ENCODE peak calls at places on chromosomes 12 and 14, in four cellular contexts. H is K562, D is esophagus squamous epithelium, S is ovary. L is an unnamed sample.

GRCh38 chr12:65306603-65307501 is 28.4 kb downstream of the MSRB3 start:
- DNase-seq in D (no peak), S (no peak), H (no peak), L (no peak)

GRCh38 chr14:34283590-34283989 is 178.4 kb downstream of the SPTSSA start:
- DNase-seq in H (no peak), D (no peak), S (no peak), L (no peak)

GRCh38 chr12:100234591-100235304 is 32.1 kb downstream of the DEPDC4 start:
- DNase-seq in S (no peak), H (peak; percentile 20), D (no peak), L (no peak)

GRCh38 chr12:44076892-44077291 is 241.0 kb downstream of the TMEM117 start:
- DNase-seq in H (no peak), S (no peak), D (no peak), L (no peak)

GRCh38 chr12:116213014-116213413 is 64.5 kb downstream of the MED13L start:
- DNase-seq in D (no peak), H (no peak), S (no peak), L (no peak)

GRCh38 chr12:68675098-68675842 is 11.5 kb upstream of the NUP107 start:
- DNase-seq in S (no peak), D (no peak), H (peak; percentile 17), L (no peak)

GRCh38 chr12:121822393-121823100 is 18.7 kb downstream of the SETD1B start:
- DNase-seq in D (no peak), H (no peak), S (no peak), L (no peak)

GRCh38 chr12:130920711-130921381 is 32.9 kb upstream of the ADGRD1 start:
- DNase-seq in H (no peak), D (no peak), S (peak; percentile 53), L (no peak)

GRCh38 chr12:96197503-96198272 is 3.5 kb downstream of the ELK3 start:
- DNase-seq in H (no peak), S (no peak), D (no peak), L (no peak)

GRCh38 chr12:89016970-89017778 is 335.1 kb downstream of the DUSP6 start:
- DNase-seq in D (no peak), S (peak; percentile 12), H (no peak), L (no peak)

GRCh38 chr12:12467222-12467621 is 95.4 kb downstream of the DUSP16 start:
- DNase-seq in H (no peak), S (no peak), D (no peak), L (no peak)

GRCh38 chr14:95052016-95052585 is 105.2 kb downstream of the DICER1 start:
- DNase-seq in H (no peak), D (no peak), S (no peak), L (no peak)

GRCh38 chr12:66065623-66066022 is 64.9 kb downstream of the LLPH start:
- DNase-seq in H (no peak), S (no peak), D (no peak), L (no peak)

GRCh38 chr12:104682790-104683279 is 226.1 kb downstream of the CHST11 start:
- DNase-seq in D (no peak), S (no peak), H (no peak), L (no peak)

GRCh38 chr12:116878567-116879508 is 2.4 kb downstream of the HRK start:
- DNase-seq in D (no peak), S (no peak), H (no peak), L (no peak)

GRCh38 chr14:49977126-49977841 is 84.4 kb downstream of the ARF6 start:
- DNase-seq in S (no peak), H (peak; percentile 37), D (no peak), L (no peak)

GRCh38 chr12:19075711-19076340 is 53.7 kb upstream of the PLEKHA5 start:
- DNase-seq in S (no peak), D (no peak), H (no peak), L (no peak)

GRCh38 chr14:41609704-41610183 is 3.1 kb downstream of the LRFN5 start:
- DNase-seq in H (no peak), S (peak; percentile 46), D (no peak), L (no peak)

GRCh38 chr12:58359084-58359483 is 417.7 kb downstream of the ATP23 start:
- DNase-seq in D (no peak), H (no peak), S (peak; percentile 18), L (no peak)

GRCh38 chr12:127987199-127987901 is 279.6 kb upstream of the TMEM132C start:
- DNase-seq in H (no peak), S (no peak), D (no peak), L (no peak)

GRCh38 chr14:34711808-34712712 is 2.3 kb downstream of the CFL2 start:
- DNase-seq in S (no peak), D (no peak), H (no peak), L (no peak)

GRCh38 chr12:62629413-62629812 is 162.8 kb downstream of the MON2 start:
- DNase-seq in S (no peak), D (no peak), H (no peak), L (peak; percentile 29)

GRCh38 chr14:105152794-105153241 is 15.8 kb downstream of the JAG2 start:
- DNase-seq in S (no peak), D (no peak), H (no peak), L (no peak)

GRCh38 chr14:91636604-91637003 is 95.3 kb downstream of the CATSPERB start:
- DNase-seq in H (no peak), D (no peak), S (no peak), L (no peak)

GRCh38 chr12:122282066-122282465 is 15.8 kb upstream of the VPS33A start:
- DNase-seq in D (no peak), H (no peak), S (no peak), L (no peak)

GRCh38 chr14:22752422-22752821 is 14.1 kb upstream of the OXA1L start:
- DNase-seq in S (no peak), D (no peak), H (no peak), L (no peak)

GRCh38 chr14:31435276-31435675 is 14.9 kb upstream of the HEATR5A start:
- DNase-seq in H (no peak), S (no peak), D (no peak), L (no peak)

GRCh38 chr12:128570191-128571065 is 253.3 kb downstream of the SLC15A4 start:
- DNase-seq in D (no peak), H (no peak), S (no peak), L (no peak)

DNA sequence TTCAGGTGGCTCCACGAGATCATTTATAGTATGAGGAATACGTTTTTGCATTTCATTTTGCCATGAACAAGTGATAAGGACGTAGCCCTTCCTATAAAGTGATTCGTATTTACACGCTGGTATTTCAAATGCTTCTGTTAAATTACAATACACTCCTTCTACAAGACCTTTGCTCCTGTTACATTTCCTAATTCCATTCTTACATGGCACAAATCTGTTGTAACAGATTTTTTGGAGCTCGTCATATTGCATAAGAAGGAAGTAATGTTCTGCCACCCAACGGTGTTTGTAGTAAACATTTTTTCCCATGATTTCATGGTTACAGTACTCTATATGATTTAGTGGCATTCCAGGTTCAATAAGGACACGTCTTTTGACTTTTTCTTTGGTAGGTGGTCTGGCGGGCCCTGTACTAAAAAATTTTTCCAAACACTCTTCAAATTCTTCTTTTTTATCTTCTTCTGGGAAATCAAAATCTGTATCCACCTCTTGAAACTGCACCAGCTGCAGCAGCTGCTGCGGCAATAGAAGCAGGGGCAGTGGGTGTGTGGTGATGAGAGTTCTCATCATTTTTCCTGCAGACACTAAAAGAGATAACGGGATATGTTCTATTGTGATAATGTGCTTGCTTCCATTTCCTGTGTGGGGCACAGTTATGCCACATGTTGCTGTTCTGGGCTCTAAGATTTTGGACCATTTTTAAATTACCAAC is 4.2 kb downstream of the RNASE9 start:
- DNase-seq in H (no peak), D (no peak), S (no peak), L (no peak)
- H3K27ac ChIP-seq in H (no peak overlapping the region), D (no peak overlapping the region), S (no peak overlapping the region), L (no peak overlapping the region)

DNA sequence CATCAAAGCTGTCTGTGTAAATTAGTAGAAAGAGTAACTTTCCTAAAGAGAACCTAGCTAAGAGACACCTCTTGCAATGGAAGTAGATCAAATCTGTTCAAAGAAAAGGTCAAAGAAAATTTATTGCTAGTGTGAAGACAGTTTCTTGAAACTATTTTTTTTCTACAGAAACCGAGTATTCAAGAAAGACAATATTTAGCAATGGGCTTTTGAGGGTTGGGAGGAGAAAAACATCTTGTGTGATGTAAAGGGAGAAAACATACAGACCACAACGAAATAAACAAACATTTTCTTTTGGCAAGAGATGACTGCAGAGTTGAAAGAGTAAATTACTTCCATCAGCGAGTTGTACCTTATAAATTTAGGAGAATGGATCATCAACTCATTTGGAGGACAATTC is 24.4 kb downstream of the NKX2-1 start:
- DNase-seq in H (no peak), D (no peak), S (no peak), L (no peak)
- H3K36me3 ChIP-seq in H (no peaks in the 10 kb centered on the region), D (no peaks in the 10 kb centered on the region), S (no peaks in the 10 kb centered on the region), L (no peaks in the 10 kb centered on the region)

GRCh38 chr14:51703787-51704186 is 52.1 kb downstream of the FRMD6 start:
- DNase-seq in D (no peak), H (no peak), S (no peak), L (no peak)
- H3K27ac ChIP-seq in D (peak overlapping the region; percentile 4), H (no peak overlapping the region), S (no peak overlapping the region), L (no peak overlapping the region)

DNA sequence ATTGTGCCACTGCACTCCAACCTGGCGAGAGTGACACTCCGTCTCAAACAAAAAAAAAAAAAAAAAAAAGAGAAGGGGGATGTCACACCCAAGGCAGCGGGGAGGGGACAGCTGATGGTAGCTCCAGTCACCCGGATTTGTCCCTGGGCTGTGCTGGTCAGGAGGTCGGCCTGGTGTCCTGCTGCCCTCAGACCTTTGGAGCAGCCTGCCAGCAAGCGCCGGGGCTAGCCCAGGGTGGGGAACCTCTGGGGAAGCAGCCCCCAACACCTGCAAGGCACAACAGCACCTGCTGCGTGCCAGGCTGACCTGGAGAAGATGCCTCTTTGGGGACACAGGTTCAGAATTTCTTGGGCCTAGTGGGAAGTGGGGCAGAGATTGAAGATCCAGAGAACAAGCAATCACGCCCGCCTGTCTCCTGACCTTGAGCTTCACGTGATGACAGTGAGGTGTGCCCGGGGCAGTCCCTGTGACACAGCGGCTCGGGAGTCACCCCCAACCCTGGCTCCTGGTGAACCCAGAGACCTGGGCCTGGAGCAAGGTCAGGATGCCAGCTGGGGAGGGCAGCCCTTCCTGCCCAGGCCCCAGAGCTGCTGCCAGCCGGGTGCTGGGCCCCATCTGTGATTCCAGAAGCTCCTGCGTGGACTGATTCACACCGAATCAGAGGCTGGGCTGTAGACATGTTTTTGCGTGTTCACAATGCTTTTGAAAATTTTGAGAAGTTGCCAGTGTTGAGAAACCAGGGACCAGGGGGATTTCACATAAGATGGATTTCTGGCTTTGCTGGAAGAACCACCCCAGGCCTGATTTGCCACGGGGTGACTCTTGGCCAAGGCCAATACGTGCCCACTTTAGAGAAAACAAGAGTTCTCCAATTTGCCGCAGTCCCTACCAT is 66.4 kb downstream of the RFLNA start:
- DNase-seq in D (no peak), H (no peak), S (no peak), L (no peak)
- H3K36me3 ChIP-seq in D (peaks cover 99% of the 10 kb centered on the region), H (peaks cover 32% of the 10 kb centered on the region), S (no peaks in the 10 kb centered on the region), L (peaks cover 44% of the 10 kb centered on the region)

GRCh38 chr12:4203772-4204376 is 69.7 kb upstream of the CCND2 start:
- DNase-seq in D (no peak), S (no peak), H (no peak), L (peak; percentile 42)
- H3K27ac ChIP-seq in D (no peak overlapping the region), S (no peak overlapping the region), H (no peak overlapping the region), L (no peak overlapping the region)

L was measured in esophagus muscularis mucosa.